ENCODE peak calls at places on chromosomes 12 and 14, in five cellular contexts. One of them, this sample, is unnamed.
A peak's percentile ranks its signal among the peaks of the same experiment; 100 is the strongest.

GRCh38 chr12:47900101-47900479 is 4.7 kb downstream of the VDR start:
- DNase-seq in IMR-90: no peak
- DNase-seq in neuronal stem cell: no peak
- DNase-seq in H1: no peak
- DNase-seq in mesendoderm: no peak
- DNase-seq in this sample: no peak

GRCh38 chr12:103801709-103802585 is 39.1 kb downstream of the NT5DC3 start:
- DNase-seq in H1: no peak
- DNase-seq in IMR-90: peak; percentile 81
- DNase-seq in mesendoderm: no peak
- DNase-seq in neuronal stem cell: no peak
- DNase-seq in this sample: peak; percentile 37

GRCh38 chr14:93132472-93133065 is 16.8 kb upstream of the ITPK1 start:
- DNase-seq in mesendoderm: peak; percentile 47
- DNase-seq in IMR-90: peak; percentile 22
- DNase-seq in neuronal stem cell: no peak
- DNase-seq in H1: no peak
- DNase-seq in this sample: peak; percentile 33

GRCh38 chr14:100375273-100375962 is 52.3 kb downstream of the SLC25A47 start:
- DNase-seq in H1: peak; percentile 49
- DNase-seq in IMR-90: peak; percentile 99
- DNase-seq in neuronal stem cell: no peak
- DNase-seq in mesendoderm: peak; percentile 95
- DNase-seq in this sample: peak; percentile 99

GRCh38 chr12:75818863-75819262 is 212.7 kb downstream of the PHLDA1 start:
- DNase-seq in IMR-90: peak; percentile 55
- DNase-seq in mesendoderm: no peak
- DNase-seq in H1: no peak
- DNase-seq in neuronal stem cell: no peak
- DNase-seq in this sample: no peak

GRCh38 chr12:91833780-91834359 is 311.8 kb downstream of the BTG1 start:
- DNase-seq in neuronal stem cell: no peak
- DNase-seq in IMR-90: no peak
- DNase-seq in H1: no peak
- DNase-seq in mesendoderm: no peak
- DNase-seq in this sample: no peak

GRCh38 chr12:132071001-132071810 is 72.9 kb downstream of the DDX51 start:
- DNase-seq in IMR-90: no peak
- DNase-seq in mesendoderm: no peak
- DNase-seq in neuronal stem cell: no peak
- DNase-seq in H1: no peak
- DNase-seq in this sample: no peak

GRCh38 chr12:32586390-32586789 is 92.7 kb upstream of the DNM1L start:
- DNase-seq in H1: no peak
- DNase-seq in neuronal stem cell: no peak
- DNase-seq in mesendoderm: no peak
- DNase-seq in IMR-90: peak; percentile 54
- DNase-seq in this sample: no peak

GRCh38 chr12:32603858-32604257 is 75.2 kb upstream of the DNM1L start:
- DNase-seq in H1: no peak
- DNase-seq in neuronal stem cell: no peak
- DNase-seq in IMR-90: peak; percentile 51
- DNase-seq in mesendoderm: peak; percentile 22
- DNase-seq in this sample: peak; percentile 32

GRCh38 chr14:37622231-37622923 is 26.9 kb downstream of the TTC6 start:
- DNase-seq in neuronal stem cell: peak; percentile 47
- DNase-seq in H1: no peak
- DNase-seq in mesendoderm: peak; percentile 78
- DNase-seq in IMR-90: no peak
- DNase-seq in this sample: peak; percentile 45

GRCh38 chr12:30088259-30088995 is 304.7 kb upstream of the TMTC1 start:
- DNase-seq in IMR-90: no peak
- DNase-seq in mesendoderm: no peak
- DNase-seq in H1: no peak
- DNase-seq in neuronal stem cell: no peak
- DNase-seq in this sample: no peak

GRCh38 chr12:103785243-103786031 is 55.6 kb downstream of the NT5DC3 start:
- DNase-seq in neuronal stem cell: no peak
- DNase-seq in IMR-90: no peak
- DNase-seq in H1: no peak
- DNase-seq in mesendoderm: no peak
- DNase-seq in this sample: no peak

GRCh38 chr12:50985322-50985721 is 33.0 kb downstream of the HIGD1C start:
- DNase-seq in neuronal stem cell: no peak
- DNase-seq in H1: no peak
- DNase-seq in mesendoderm: no peak
- DNase-seq in IMR-90: peak; percentile 74
- DNase-seq in this sample: peak; percentile 92

GRCh38 chr12:79782197-79782890 is 91.6 kb upstream of the PAWR start:
- DNase-seq in neuronal stem cell: no peak
- DNase-seq in H1: no peak
- DNase-seq in mesendoderm: no peak
- DNase-seq in IMR-90: peak; percentile 72
- DNase-seq in this sample: peak; percentile 82

GRCh38 chr12:45290218-45290609 is 74.3 kb downstream of the ANO6 start:
- DNase-seq in IMR-90: peak; percentile 88
- DNase-seq in H1: no peak
- DNase-seq in neuronal stem cell: no peak
- DNase-seq in mesendoderm: no peak
- DNase-seq in this sample: peak; percentile 50

GRCh38 chr12:116919706-116920485 is 9.1 kb downstream of the FBXW8 start:
- DNase-seq in IMR-90: no peak
- DNase-seq in H1: no peak
- DNase-seq in mesendoderm: no peak
- DNase-seq in neuronal stem cell: no peak
- DNase-seq in this sample: no peak

GRCh38 chr14:30521899-30522736 is 36.8 kb upstream of the G2E3 start:
- DNase-seq in neuronal stem cell: peak; percentile 20
- DNase-seq in H1: no peak
- DNase-seq in IMR-90: peak; percentile 51
- DNase-seq in mesendoderm: peak; percentile 47
- DNase-seq in this sample: peak; percentile 57

GRCh38 chr14:64654072-64654899 is 49.9 kb upstream of the PLEKHG3 start:
- DNase-seq in H1: no peak
- DNase-seq in IMR-90: peak; percentile 96
- DNase-seq in mesendoderm: no peak
- DNase-seq in neuronal stem cell: no peak
- DNase-seq in this sample: peak; percentile 96

GRCh38 chr12:50394469-50395029 is 1.9 kb downstream of the FAM186A start:
- DNase-seq in neuronal stem cell: no peak
- DNase-seq in IMR-90: no peak
- DNase-seq in mesendoderm: peak; percentile 82
- DNase-seq in H1: no peak
- DNase-seq in this sample: peak; percentile 61

GRCh38 chr12:106223485-106224391 is 24.1 kb downstream of the CKAP4 start:
- DNase-seq in mesendoderm: peak; percentile 77
- DNase-seq in IMR-90: peak; percentile 54
- DNase-seq in neuronal stem cell: peak; percentile 75
- DNase-seq in H1: no peak
- DNase-seq in this sample: peak; percentile 65

GRCh38 chr12:122834229-122834920 is 882 bp upstream of the HIP1R start:
- DNase-seq in neuronal stem cell: peak; percentile 88
- DNase-seq in IMR-90: peak; percentile 44
- DNase-seq in mesendoderm: peak; percentile 82
- DNase-seq in H1: peak; percentile 25
- DNase-seq in this sample: peak; percentile 72

GRCh38 chr12:10186299-10186698 is 7.5 kb downstream of the TMEM52B start:
- DNase-seq in mesendoderm: no peak
- DNase-seq in H1: no peak
- DNase-seq in IMR-90: no peak
- DNase-seq in neuronal stem cell: no peak
- DNase-seq in this sample: no peak

GRCh38 chr12:77724367-77724957 is 106.2 kb upstream of the NAV3 start:
- DNase-seq in mesendoderm: peak; percentile 45
- DNase-seq in H1: no peak
- DNase-seq in neuronal stem cell: no peak
- DNase-seq in IMR-90: peak; percentile 45
- DNase-seq in this sample: peak; percentile 75

GRCh38 chr12:57173089-57173488 is 25.7 kb upstream of the LRP1-AS start:
- DNase-seq in IMR-90: no peak
- DNase-seq in mesendoderm: peak; percentile 65
- DNase-seq in H1: peak; percentile 19
- DNase-seq in neuronal stem cell: no peak
- DNase-seq in this sample: peak; percentile 35

DNA sequence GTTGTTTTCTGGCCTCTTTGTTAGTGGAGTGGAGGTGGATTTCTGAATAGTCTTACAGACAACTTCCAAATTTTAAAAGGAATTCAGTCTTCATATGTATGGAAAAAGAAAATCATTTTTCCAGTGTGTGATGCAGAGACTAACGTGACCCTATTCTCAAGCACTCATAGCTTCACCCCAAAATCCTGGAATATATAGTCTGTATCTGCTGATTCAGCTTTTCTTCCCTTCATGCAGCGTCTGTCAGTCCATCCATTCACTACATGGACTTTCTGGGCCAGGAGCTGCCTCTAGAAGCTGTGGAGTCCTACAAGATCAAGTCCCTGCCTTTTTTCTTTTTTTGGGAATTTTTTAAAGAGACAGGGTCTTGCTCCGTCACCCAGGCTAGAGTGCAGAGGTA is 23.8 kb downstream of the KLC1 start:
- DNase-seq in H1: no peak
- DNase-seq in neuronal stem cell: no peak
- DNase-seq in mesendoderm: no peak
- DNase-seq in IMR-90: no peak
- DNase-seq in this sample: no peak
- H3K18ac ChIP-seq in H1: no peak overlapping the region
- H3K18ac ChIP-seq in neuronal stem cell: no peak overlapping the region
- H3K18ac ChIP-seq in mesendoderm: no peak overlapping the region
- H3K18ac ChIP-seq in IMR-90: no peak overlapping the region
- H3K18ac ChIP-seq in this sample: no peak overlapping the region

DNA sequence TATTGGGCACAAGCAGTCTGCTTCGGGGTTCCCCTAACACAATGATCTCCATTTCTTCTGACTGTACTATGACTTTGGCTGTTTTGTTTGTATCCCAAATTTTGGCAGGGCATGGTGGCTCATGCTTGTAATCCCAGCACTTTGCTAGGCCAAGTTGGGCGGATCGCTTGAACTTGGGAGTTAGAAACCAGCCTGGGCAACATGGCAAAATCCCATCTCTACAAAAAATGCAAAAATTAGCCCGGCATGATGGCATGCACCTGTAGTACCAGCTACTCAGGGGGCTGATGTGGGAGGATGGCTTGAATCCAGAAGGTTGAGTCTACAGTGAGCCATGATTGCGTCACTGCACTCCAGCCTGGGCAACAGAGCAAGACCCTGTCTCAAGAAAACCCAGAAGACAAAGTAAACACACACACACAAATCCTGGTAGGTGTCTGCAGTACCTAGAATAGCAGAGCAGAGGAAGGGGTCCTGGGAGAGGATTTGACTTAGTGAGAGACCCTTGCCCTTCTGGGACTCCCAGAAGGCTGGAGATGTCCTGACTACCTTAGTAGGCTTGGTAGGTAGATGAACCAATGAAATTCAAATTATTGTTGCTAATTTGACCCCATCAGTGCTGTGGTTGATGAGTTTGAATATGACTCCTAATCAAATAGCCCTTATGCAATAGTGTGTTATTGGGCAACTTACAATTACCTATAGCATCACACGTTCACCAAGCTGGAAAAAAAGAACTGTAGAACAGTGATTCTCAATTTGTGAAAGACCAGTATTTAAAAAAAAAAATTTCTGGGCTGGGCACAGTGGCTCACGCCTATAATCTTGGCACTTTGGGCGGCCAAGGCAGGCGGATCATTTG is 6.8 kb upstream of the AEBP2 start:
- DNase-seq in mesendoderm: no peak
- DNase-seq in H1: no peak
- DNase-seq in IMR-90: no peak
- DNase-seq in neuronal stem cell: no peak
- DNase-seq in this sample: no peak
- H2AK5ac ChIP-seq in mesendoderm: no peak overlapping the region
- H2AK5ac ChIP-seq in H1: no peak overlapping the region
- H2AK5ac ChIP-seq in IMR-90: peak overlapping the region; percentile 92
- H2AK5ac ChIP-seq in neuronal stem cell: no peak overlapping the region
- H2AK5ac ChIP-seq in this sample: peak overlapping the region; percentile 97

DNA sequence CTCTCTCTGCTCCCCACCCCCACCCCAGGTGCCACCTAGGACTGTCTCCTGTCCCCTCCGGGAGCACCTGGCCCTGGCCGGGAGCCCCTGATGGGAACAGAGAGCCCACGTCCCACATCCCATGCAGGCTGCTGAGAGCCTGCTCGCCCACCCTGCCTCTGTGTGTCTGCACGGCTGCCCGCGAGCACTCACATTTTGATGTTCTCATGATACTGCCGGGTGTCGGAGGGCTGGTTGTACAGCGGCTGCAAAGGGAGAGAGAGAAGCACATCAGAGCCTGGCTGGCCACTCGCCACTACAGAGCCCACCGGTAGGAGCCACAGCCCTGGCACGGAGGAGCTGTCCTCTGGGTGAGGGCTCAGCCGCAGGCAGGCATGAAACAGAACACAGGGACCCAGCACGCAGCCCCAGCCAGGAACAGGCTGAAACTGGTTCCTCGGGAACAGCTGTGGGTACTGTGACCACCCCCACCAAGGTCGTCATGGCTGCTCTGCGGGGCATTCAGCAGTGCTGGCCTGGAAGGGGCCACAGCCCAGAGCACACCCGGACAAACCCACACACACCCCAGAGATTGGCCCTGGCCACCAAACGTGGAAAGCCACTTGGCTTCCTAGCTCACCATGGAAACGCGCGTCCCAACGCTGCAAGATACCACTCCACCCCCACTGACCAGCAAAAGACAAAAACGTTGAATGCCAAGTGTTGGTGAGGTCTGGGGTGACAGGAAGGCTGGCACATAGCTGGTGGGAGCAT is 117.6 kb downstream of the NCOR2 start:
- DNase-seq in mesendoderm: no peak
- DNase-seq in H1: no peak
- DNase-seq in neuronal stem cell: no peak
- DNase-seq in IMR-90: no peak
- DNase-seq in this sample: no peak
- H3K18ac ChIP-seq in mesendoderm: no peak overlapping the region
- H3K18ac ChIP-seq in H1: no peak overlapping the region
- H3K18ac ChIP-seq in neuronal stem cell: peak overlapping the region; percentile 81
- H3K18ac ChIP-seq in IMR-90: no peak overlapping the region
- H3K18ac ChIP-seq in this sample: no peak overlapping the region

DNA sequence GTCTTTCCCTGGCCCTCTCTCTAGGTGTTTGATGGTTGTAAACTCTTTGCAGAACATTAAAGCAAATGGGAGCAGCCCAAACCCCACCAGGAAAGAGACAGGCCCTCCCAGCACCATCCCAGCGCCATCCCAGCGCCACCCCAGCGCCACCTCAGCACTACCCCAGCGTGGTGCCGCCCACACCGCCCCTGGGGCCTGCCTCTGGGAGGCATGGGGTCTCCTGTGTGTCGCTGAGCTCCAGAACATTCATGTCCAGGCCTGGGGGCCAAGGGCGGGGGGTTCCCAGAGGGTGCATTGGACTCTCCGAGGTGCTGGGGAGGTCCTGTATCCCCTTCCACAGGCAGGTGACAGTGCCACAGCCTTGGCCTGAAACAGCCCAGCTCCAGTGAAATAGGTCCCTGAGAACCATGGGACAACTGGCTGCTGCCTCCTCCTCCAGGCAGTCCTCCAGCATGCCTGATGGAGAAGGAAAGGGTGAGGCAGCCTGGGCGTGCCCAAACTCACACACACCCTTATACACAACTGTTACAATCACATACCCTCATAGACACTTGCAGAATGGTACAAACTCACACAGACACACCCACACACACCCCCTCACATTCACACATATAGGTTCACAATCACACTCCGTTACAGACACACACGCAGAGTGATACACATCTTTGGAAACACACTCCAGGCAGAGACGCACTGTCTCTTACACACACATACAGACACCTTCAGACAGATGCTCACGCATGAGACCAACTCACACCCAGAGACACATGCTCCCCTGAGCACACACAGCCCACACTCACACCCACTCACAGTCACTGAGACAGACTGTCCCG is 44.4 kb upstream of the NCOR2 start:
- DNase-seq in mesendoderm: no peak
- DNase-seq in H1: no peak
- DNase-seq in neuronal stem cell: no peak
- DNase-seq in IMR-90: no peak
- DNase-seq in this sample: no peak
- H2AK5ac ChIP-seq in mesendoderm: no peak overlapping the region
- H2AK5ac ChIP-seq in H1: peak overlapping the region; percentile 75
- H2AK5ac ChIP-seq in neuronal stem cell: peak overlapping the region; percentile 83
- H2AK5ac ChIP-seq in IMR-90: peak overlapping the region; percentile 21
- H2AK5ac ChIP-seq in this sample: peak overlapping the region; percentile 23

This sample was measured in mesenchymal stem cell.